ENCODE peak calls at places on chromosomes 5 and 9, in six cellular contexts. I, C, T, B, G and H are unnamed samples.

GRCh38 chr5:36398137-36398536 is 96.4 kb upstream of the RANBP3L start:
- DNase-seq in B (peak; percentile 40), I (no peak), G (no peak), C (no peak), T (no peak), H (no peak)

GRCh38 chr9:17229945-17230560 is 95.2 kb downstream of the CNTLN start:
- DNase-seq in I (peak; percentile 6), T (no peak), B (no peak), C (no peak), G (no peak), H (no peak)

GRCh38 chr9:129253820-129254381 is 75.8 kb upstream of the IER5L start:
- DNase-seq in C (peak; percentile 83), T (no peak), I (no peak), G (peak; percentile 86), B (peak; percentile 82), H (no peak)

GRCh38 chr5:139904566-139905400 is 109.2 kb downstream of the PSD2 start:
- DNase-seq in T (no peak), B (peak; percentile 76), C (peak; percentile 22), G (no peak), I (no peak), H (no peak)

GRCh38 chr9:84839538-84839937 is 170.0 kb downstream of the NTRK2 start:
- DNase-seq in B (peak; percentile 35), T (no peak), I (no peak), G (no peak), C (peak; percentile 70), H (no peak)

GRCh38 chr5:58117491-58117890 is 342.4 kb downstream of the PLK2 start:
- DNase-seq in T (no peak), G (no peak), B (no peak), I (no peak), C (no peak), H (no peak)

GRCh38 chr5:53031695-53032096 is 42.5 kb downstream of the ITGA2 start:
- DNase-seq in I (no peak), T (peak; percentile 28), G (no peak), B (peak; percentile 38), C (no peak), H (no peak)

GRCh38 chr5:123344819-123345426 is 78.3 kb downstream of the CEP120 start:
- DNase-seq in G (no peak), C (no peak), I (peak; percentile 29), B (peak; percentile 57), T (no peak), H (no peak)

GRCh38 chr5:98999631-99000030 is 70.8 kb upstream of the CHD1 start:
- DNase-seq in C (no peak), T (no peak), G (no peak), B (no peak), I (no peak), H (no peak)